ENCODE peak calls at places on chromosomes 4 and X, in five cellular contexts. X, I, T, O and W are unnamed samples.
A peak's percentile ranks its signal among the peaks of the same experiment; 100 is the strongest.

GRCh38 chrX:71222929-71223328 is at the start of gene GJB1:
- DNase-seq in T (no peak), X (peak; percentile 6), I (no peak), O (no peak), W (no peak)

GRCh38 chr4:8434251-8435073 is 6.1 kb downstream of the ACOX3 start:
- DNase-seq in I (no peak), O (no peak), X (no peak), T (no peak), W (no peak)

GRCh38 chr4:52931238-52931637 is 69.1 kb downstream of the RASL11B start:
- DNase-seq in I (no peak), X (no peak), O (no peak), T (no peak), W (no peak)

GRCh38 chr4:147049940-147050852 is 104.5 kb upstream of the TTC29 start:
- DNase-seq in T (no peak), I (peak; percentile 29), X (no peak), O (no peak), W (no peak)

GRCh38 chr4:15659768-15660394 is 4.7 kb upstream of the FBXL5 start:
- DNase-seq in O (no peak), T (no peak), X (no peak), I (no peak), W (no peak)

GRCh38 chr4:121030151-121030550 is 42.2 kb downstream of the NDNF start:
- DNase-seq in I (no peak), T (no peak), X (no peak), O (no peak), W (no peak)

GRCh38 chrX:11611965-11612364 is 53.8 kb downstream of the ARHGAP6 start:
- DNase-seq in I (no peak), O (no peak), T (no peak), X (no peak), W (no peak)

GRCh38 chrX:154398668-154399526 is 720 bp downstream of the RPL10 start:
- DNase-seq in O (peak; percentile 91), T (no peak), I (peak; percentile 74), X (peak; percentile 69), W (peak; percentile 83)

GRCh38 chrX:107669885-107670628 is 41.7 kb downstream of the PRPS1 start:
- DNase-seq in O (no peak), T (no peak), I (peak; percentile 57), X (no peak), W (no peak)

GRCh38 chrX:135737361-135738071 is 24.1 kb downstream of the CT45A1 start:
- DNase-seq in T (no peak), I (no peak), O (no peak), X (no peak), W (no peak)

GRCh38 chrX:68697465-68698125 is 50.1 kb downstream of the STARD8 start:
- DNase-seq in I (no peak), O (no peak), T (no peak), X (no peak), W (no peak)

GRCh38 chrX:68697036-68697435 is 49.6 kb downstream of the STARD8 start:
- DNase-seq in I (no peak), X (no peak), T (no peak), O (no peak), W (no peak)

GRCh38 chrX:68694429-68695205 is 47.2 kb downstream of the STARD8 start:
- DNase-seq in X (no peak), T (no peak), I (no peak), O (no peak), W (no peak)

GRCh38 chrX:68695206-68695845 is 47.9 kb downstream of the STARD8 start:
- DNase-seq in I (no peak), T (no peak), O (no peak), X (no peak), W (no peak)

GRCh38 chrX:68696267-68696666 is 48.8 kb downstream of the STARD8 start:
- DNase-seq in X (no peak), O (no peak), T (no peak), I (no peak), W (no peak)
- H3K27ac ChIP-seq in X (no peak overlapping the region), O (peak overlapping the region; percentile 55), T (no peak overlapping the region), I (no peak overlapping the region), W (peak overlapping the region; percentile 45)

GRCh38 chr4:11894976-11895375 is 466.3 kb upstream of the HS3ST1 start:
- DNase-seq in T (no peak), I (no peak), O (no peak), X (no peak), W (no peak)
- H3K27ac ChIP-seq in T (no peak overlapping the region), I (no peak overlapping the region), O (no peak overlapping the region), X (no peak overlapping the region), W (no peak overlapping the region)

GRCh38 chr4:184462724-184463123 is 11.6 kb downstream of the IRF2 start:
- DNase-seq in T (no peak), I (no peak), X (no peak), O (no peak), W (no peak)
- H3K27ac ChIP-seq in T (no peak overlapping the region), I (no peak overlapping the region), X (no peak overlapping the region), O (no peak overlapping the region), W (no peak overlapping the region)

DNA sequence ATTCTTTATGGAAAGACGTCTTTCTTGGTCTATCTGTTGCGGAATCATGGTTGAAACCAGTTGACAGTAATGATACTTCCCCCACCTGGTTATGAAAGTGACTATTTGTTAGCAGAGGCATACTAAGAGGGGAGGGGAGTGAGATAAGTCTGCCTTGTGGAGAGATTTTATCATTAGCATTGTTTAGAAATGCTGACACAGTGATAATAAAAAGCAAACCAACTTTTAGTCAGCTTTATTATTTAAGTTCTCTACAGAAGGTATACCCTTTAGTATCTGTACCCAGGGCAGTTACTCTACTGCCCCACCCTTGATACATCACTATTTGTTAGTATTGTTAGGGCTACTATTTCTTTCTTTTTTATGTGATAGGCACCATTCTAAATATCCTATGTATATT is 26.9 kb upstream of the IL1RAPL2 start:
- DNase-seq in X (no peak), T (no peak), I (no peak), O (no peak), W (no peak)
- H3K27ac ChIP-seq in X (no peak overlapping the region), T (no peak overlapping the region), I (no peak overlapping the region), O (no peak overlapping the region), W (no peak overlapping the region)

DNA sequence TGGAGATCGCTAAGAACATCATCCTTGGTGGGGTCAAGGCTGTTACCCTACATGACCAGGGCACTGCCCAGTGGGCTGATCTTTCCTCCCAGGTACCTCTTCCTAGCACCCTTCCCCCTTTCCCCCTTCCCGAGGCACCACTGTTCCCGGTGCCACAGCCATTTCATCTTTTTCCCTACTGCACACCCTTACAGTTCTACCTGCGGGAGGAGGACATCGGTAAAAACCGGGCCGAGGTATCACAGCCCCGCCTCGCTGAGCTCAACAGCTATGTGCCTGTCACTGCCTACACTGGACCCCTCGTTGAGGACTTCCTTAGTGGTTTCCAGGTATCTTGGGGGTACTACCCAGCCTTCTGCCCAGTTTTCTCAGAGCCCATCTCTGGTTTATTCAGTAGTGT is 5.7 kb downstream of the UBA1 start:
- DNase-seq in X (no peak), T (no peak), O (no peak), I (no peak), W (no peak)
- H3K27ac ChIP-seq in X (no peak overlapping the region), T (no peak overlapping the region), O (no peak overlapping the region), I (no peak overlapping the region), W (no peak overlapping the region)

GRCh38 chrX:116238866-116239265 is 68.3 kb downstream of the AGTR2 start:
- DNase-seq in I (no peak), O (no peak), X (no peak), T (no peak), W (no peak)
- H3K27ac ChIP-seq in I (no peak overlapping the region), O (no peak overlapping the region), X (no peak overlapping the region), T (no peak overlapping the region), W (no peak overlapping the region)

GRCh38 chrX:68043713-68044438 is 389.4 kb downstream of the OPHN1 start:
- DNase-seq in I (no peak), O (no peak), X (no peak), T (no peak), W (no peak)

GRCh38 chrX:68049466-68049865 is 383.8 kb downstream of the OPHN1 start:
- DNase-seq in X (no peak), T (no peak), I (no peak), O (no peak), W (no peak)

GRCh38 chrX:68048774-68049173 is 384.5 kb downstream of the OPHN1 start:
- DNase-seq in I (no peak), T (no peak), O (no peak), X (no peak), W (no peak)

GRCh38 chrX:68041110-68041509 is 392.2 kb downstream of the OPHN1 start:
- DNase-seq in I (no peak), T (no peak), O (no peak), X (no peak), W (no peak)

GRCh38 chrX:68045008-68045577 is 388.2 kb downstream of the OPHN1 start:
- DNase-seq in T (no peak), I (no peak), X (no peak), O (no peak), W (no peak)
- H3K27ac ChIP-seq in T (no peak overlapping the region), I (no peak overlapping the region), X (no peak overlapping the region), O (no peak overlapping the region), W (no peak overlapping the region)